ENCODE peak calls at places on chromosomes 11 and 22, in four cellular contexts. Q is foreskin keratinocyte, H is HT1080, F is GOT3. M is an unnamed sample.

GRCh38 chr22:47927811-47928210 is 1165.4 kb downstream of the TBC1D22A start:
- DNase-seq in H (no peak), F (no peak), Q (no peak), M (no peak)

GRCh38 chr22:21947040-21948014 is 5.3 kb downstream of the PPM1F start:
- DNase-seq in F (no peak), Q (peak), H (peak), M (peak)

GRCh38 chr22:31064369-31064768 is 16.7 kb upstream of the SMTN start:
- DNase-seq in Q (no peak), H (no peak), F (no peak), M (no peak)

GRCh38 chr11:64364911-64365310 is 5.9 kb downstream of the RPS6KA4 start:
- DNase-seq in F (no peak), H (no peak), Q (no peak), M (no peak)

GRCh38 chr11:11022126-11022730 is 164.4 kb upstream of the ZBED5 start:
- DNase-seq in Q (no peak), F (no peak), H (no peak), M (peak)

GRCh38 chr11:87398913-87399312 is 361.2 kb downstream of the TMEM135 start:
- DNase-seq in F (no peak), Q (no peak), H (no peak), M (no peak)

GRCh38 chr11:122882809-122883681 is 486 bp downstream of the JHY start:
- DNase-seq in Q (peak), F (no peak), H (peak), M (peak)

GRCh38 chr11:64339754-64340408 is at the start of gene CCDC88B:
- DNase-seq in H (no peak), F (no peak), Q (no peak), M (no peak)

GRCh38 chr11:49208006-49208721 is at the start of gene FOLH1:
- DNase-seq in F (no peak), Q (peak), H (peak), M (peak)

GRCh38 chr11:46665356-46665755 is 35.1 kb downstream of the ARHGAP1 start:
- DNase-seq in H (no peak), F (no peak), Q (no peak), M (no peak)

GRCh38 chr11:279040-279965 is 1.1 kb downstream of the NLRP6 start:
- DNase-seq in Q (no peak), H (no peak), F (no peak), M (no peak)

GRCh38 chr22:49925525-49926128 is 7.2 kb downstream of the CRELD2 start:
- DNase-seq in Q (no peak), F (no peak), H (no peak), M (no peak)

GRCh38 chr11:106187860-106188456 is 110.5 kb downstream of the AASDHPPT start:
- DNase-seq in Q (no peak), H (no peak), F (no peak), M (no peak)

GRCh38 chr22:45454260-45454659 is 40.8 kb downstream of the RIBC2 start:
- DNase-seq in Q (no peak), F (no peak), H (no peak), M (no peak)

GRCh38 chr11:105937331-105937730 is 84.7 kb downstream of the MSANTD4 start:
- DNase-seq in H (peak), F (no peak), Q (peak), M (no peak)

GRCh38 chr11:92932023-92932422 is 37.4 kb upstream of the MTNR1B start:
- DNase-seq in Q (peak), F (no peak), H (peak), M (no peak)

GRCh38 chr11:57290288-57290687 is 34.5 kb downstream of the TNKS1BP1 start:
- DNase-seq in H (peak), Q (no peak), F (no peak), M (peak)

GRCh38 chr11:75270896-75271415 is 30.4 kb downstream of the TPBGL start:
- DNase-seq in H (peak), F (no peak), Q (peak), M (peak)

GRCh38 chr11:117928818-117929567 is at the start of gene TMPRSS13:
- DNase-seq in Q (peak), H (no peak), F (no peak), M (no peak)

GRCh38 chr22:47495102-47495501 is 732.7 kb downstream of the TBC1D22A start:
- DNase-seq in H (no peak), Q (no peak), F (no peak), M (no peak)

GRCh38 chr11:45906965-45907591 is at the start of gene FREY1:
- DNase-seq in H (no peak), Q (no peak), F (no peak), M (no peak)

GRCh38 chr11:124101722-124102121 is 13.5 kb upstream of the VWA5A start:
- DNase-seq in F (no peak), Q (no peak), H (no peak), M (no peak)

GRCh38 chr22:17429516-17429915 is 60.3 kb downstream of the CECR2 start:
- DNase-seq in Q (no peak), H (no peak), F (no peak), M (no peak)

GRCh38 chr22:31447337-31447736 is 42.3 kb downstream of the EIF4ENIF1 start:
- DNase-seq in H (no peak), F (no peak), Q (no peak), M (no peak)

GRCh38 chr11:19536131-19536530 is 176.5 kb upstream of the NAV2 start:
- DNase-seq in H (no peak), Q (no peak), F (no peak), M (no peak)

GRCh38 chr11:126111458-126112116 is 48.9 kb upstream of the CDON start:
- DNase-seq in Q (no peak), F (no peak), H (no peak), M (no peak)

M was measured in endothelial cell of umbilical vein.